ENCODE peak calls at places on chromosomes 16 and 17, in eight cellular contexts. One of them, this sample, is unnamed.

GRCh38 chr17:14749269-14749668 is 448.4 kb downstream of the HS3ST3B1 start:
- DNase-seq in HCT116: no peak
- DNase-seq in SK-N-SH: no peak
- DNase-seq in neural progenitor cell: no peak
- DNase-seq in GM23248: no peak
- DNase-seq in MM.1S: no peak
- DNase-seq in PC-3: no peak
- DNase-seq in GM23338: no peak
- DNase-seq in this sample: no peak

GRCh38 chr17:77375526-77375916 is 234.8 kb downstream of the SEC14L1 start:
- DNase-seq in HCT116: no peak
- DNase-seq in SK-N-SH: no peak
- DNase-seq in neural progenitor cell: no peak
- DNase-seq in GM23248: no peak
- DNase-seq in MM.1S: no peak
- DNase-seq in PC-3: no peak
- DNase-seq in GM23338: no peak
- DNase-seq in this sample: no peak

GRCh38 chr17:17028059-17028877 is 14.0 kb upstream of the MPRIP start:
- DNase-seq in HCT116: peak; percentile 94
- DNase-seq in SK-N-SH: peak; percentile 30
- DNase-seq in neural progenitor cell: peak; percentile 89
- DNase-seq in GM23248: peak; percentile 94
- DNase-seq in MM.1S: no peak
- DNase-seq in PC-3: peak; percentile 100
- DNase-seq in GM23338: peak; percentile 69
- DNase-seq in this sample: no peak

GRCh38 chr17:69250641-69251040 is 22.0 kb upstream of the ABCA10 start:
- DNase-seq in HCT116: no peak
- DNase-seq in SK-N-SH: no peak
- DNase-seq in neural progenitor cell: no peak
- DNase-seq in GM23248: peak; percentile 6
- DNase-seq in MM.1S: no peak
- DNase-seq in PC-3: no peak
- DNase-seq in GM23338: no peak
- DNase-seq in this sample: no peak

GRCh38 chr16:15502041-15502725 is 67.8 kb downstream of the BMERB1 start:
- DNase-seq in HCT116: peak; percentile 95
- DNase-seq in SK-N-SH: no peak
- DNase-seq in neural progenitor cell: no peak
- DNase-seq in GM23248: peak; percentile 95
- DNase-seq in MM.1S: no peak
- DNase-seq in PC-3: peak; percentile 77
- DNase-seq in GM23338: peak; percentile 26
- DNase-seq in this sample: no peak

GRCh38 chr17:5438716-5439445 is at the start of gene C1QBP:
- DNase-seq in HCT116: peak; percentile 91
- DNase-seq in SK-N-SH: peak; percentile 94
- DNase-seq in neural progenitor cell: peak; percentile 96
- DNase-seq in GM23248: peak; percentile 95
- DNase-seq in MM.1S: peak; percentile 97
- DNase-seq in PC-3: peak; percentile 94
- DNase-seq in GM23338: peak; percentile 96
- DNase-seq in this sample: peak; percentile 96

GRCh38 chr16:73365010-73365409 is 317.1 kb upstream of the ZFHX3 start:
- DNase-seq in HCT116: no peak
- DNase-seq in SK-N-SH: peak; percentile 83
- DNase-seq in neural progenitor cell: no peak
- DNase-seq in GM23248: no peak
- DNase-seq in MM.1S: no peak
- DNase-seq in PC-3: no peak
- DNase-seq in GM23338: no peak
- DNase-seq in this sample: no peak

GRCh38 chr16:5633845-5634440 is 536.3 kb upstream of the EEF2KMT start:
- DNase-seq in HCT116: peak; percentile 18
- DNase-seq in SK-N-SH: peak; percentile 54
- DNase-seq in neural progenitor cell: peak; percentile 77
- DNase-seq in GM23248: peak; percentile 49
- DNase-seq in MM.1S: peak; percentile 47
- DNase-seq in PC-3: peak; percentile 35
- DNase-seq in GM23338: peak; percentile 80
- DNase-seq in this sample: peak; percentile 55

GRCh38 chr16:4743217-4743897 is 9.0 kb downstream of the DNAAF8 start:
- DNase-seq in HCT116: no peak
- DNase-seq in SK-N-SH: no peak
- DNase-seq in neural progenitor cell: no peak
- DNase-seq in GM23248: peak; percentile 30
- DNase-seq in MM.1S: no peak
- DNase-seq in PC-3: no peak
- DNase-seq in GM23338: peak; percentile 43
- DNase-seq in this sample: no peak

GRCh38 chr17:68603663-68604062 is 2.5 kb upstream of the FAM20A start:
- DNase-seq in HCT116: no peak
- DNase-seq in SK-N-SH: no peak
- DNase-seq in neural progenitor cell: no peak
- DNase-seq in GM23248: no peak
- DNase-seq in MM.1S: no peak
- DNase-seq in PC-3: no peak
- DNase-seq in GM23338: no peak
- DNase-seq in this sample: no peak

GRCh38 chr17:45334231-45334630 is 17.4 kb upstream of the MAP3K14 start:
- DNase-seq in HCT116: no peak
- DNase-seq in SK-N-SH: no peak
- DNase-seq in neural progenitor cell: no peak
- DNase-seq in GM23248: no peak
- DNase-seq in MM.1S: no peak
- DNase-seq in PC-3: no peak
- DNase-seq in GM23338: no peak
- DNase-seq in this sample: peak; percentile 65

GRCh38 chr17:18173740-18174139 is 9.9 kb upstream of the ALKBH5 start:
- DNase-seq in HCT116: no peak
- DNase-seq in SK-N-SH: no peak
- DNase-seq in neural progenitor cell: no peak
- DNase-seq in GM23248: no peak
- DNase-seq in MM.1S: no peak
- DNase-seq in PC-3: no peak
- DNase-seq in GM23338: no peak
- DNase-seq in this sample: no peak

GRCh38 chr17:3535253-3535995 is 22.2 kb downstream of the TRPV3 start:
- DNase-seq in HCT116: peak; percentile 76
- DNase-seq in SK-N-SH: peak; percentile 88
- DNase-seq in neural progenitor cell: peak; percentile 86
- DNase-seq in GM23248: peak; percentile 90
- DNase-seq in MM.1S: no peak
- DNase-seq in PC-3: peak; percentile 77
- DNase-seq in GM23338: peak; percentile 91
- DNase-seq in this sample: peak; percentile 25

GRCh38 chr17:19743101-19744100 is 4.7 kb downstream of the ALDH3A1 start:
- DNase-seq in HCT116: no peak
- DNase-seq in SK-N-SH: no peak
- DNase-seq in neural progenitor cell: no peak
- DNase-seq in GM23248: no peak
- DNase-seq in MM.1S: no peak
- DNase-seq in PC-3: no peak
- DNase-seq in GM23338: no peak
- DNase-seq in this sample: no peak
- H2AFZ ChIP-seq in HCT116: no peak overlapping the region
- H2AFZ ChIP-seq in SK-N-SH: no peak overlapping the region
- H2AFZ ChIP-seq in neural progenitor cell: no peak overlapping the region
- H2AFZ ChIP-seq in GM23248: no peak overlapping the region
- H2AFZ ChIP-seq in MM.1S: no peak overlapping the region
- H2AFZ ChIP-seq in PC-3: no peak overlapping the region
- H2AFZ ChIP-seq in GM23338: no peak overlapping the region
- H2AFZ ChIP-seq in this sample: no peak overlapping the region

GRCh38 chr16:180921-181667 is 835 bp downstream of the HBQ1 start:
- DNase-seq in HCT116: peak; percentile 12
- DNase-seq in SK-N-SH: peak; percentile 95
- DNase-seq in neural progenitor cell: peak; percentile 93
- DNase-seq in GM23248: peak; percentile 81
- DNase-seq in MM.1S: peak; percentile 83
- DNase-seq in PC-3: peak; percentile 68
- DNase-seq in GM23338: peak; percentile 92
- DNase-seq in this sample: peak; percentile 76
- TF ChIP-seq EZH2phosphoT487 in HCT116: no peak
- TF ChIP-seq EZH2phosphoT487 in SK-N-SH: no peak
- TF ChIP-seq EZH2phosphoT487 in neural progenitor cell: no peak
- TF ChIP-seq EZH2phosphoT487 in GM23248: no peak
- TF ChIP-seq EZH2phosphoT487 in MM.1S: no peak
- TF ChIP-seq EZH2phosphoT487 in PC-3: no peak
- TF ChIP-seq EZH2phosphoT487 in GM23338: no peak
- TF ChIP-seq EZH2phosphoT487 in this sample: no peak

DNA sequence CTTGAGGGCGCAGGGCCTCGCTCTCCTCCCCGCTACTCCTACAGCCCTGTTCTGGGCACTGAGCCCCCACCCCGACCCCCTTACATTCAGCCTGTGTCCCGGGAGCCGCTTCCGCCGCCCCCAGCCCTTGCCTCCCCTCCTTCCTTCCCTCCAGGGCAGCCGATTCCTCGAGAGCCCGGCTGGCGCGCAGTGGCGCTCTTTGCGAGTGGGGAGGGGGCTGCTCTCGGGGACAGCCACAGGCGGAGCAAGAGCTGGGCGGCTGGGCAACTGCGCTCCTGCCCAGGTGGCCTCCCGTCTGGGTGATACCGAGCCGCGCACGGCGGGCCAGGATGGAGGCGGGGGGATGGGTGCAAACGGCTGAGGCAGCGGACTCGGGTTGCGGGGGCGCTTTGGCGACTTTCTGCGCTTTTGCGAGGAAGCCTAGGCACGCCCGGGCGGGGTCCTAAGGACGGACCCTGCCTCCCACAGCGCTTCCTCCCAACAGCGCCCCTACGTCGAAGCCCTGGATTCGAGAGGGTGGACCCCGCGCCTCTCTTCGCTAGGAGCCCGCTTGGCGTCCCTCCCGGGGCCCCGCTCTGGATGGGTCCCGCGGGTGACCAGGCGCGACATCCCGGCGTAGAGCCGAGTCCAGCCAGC is 1.3 kb downstream of the MMP15 start:
- DNase-seq in HCT116: no peak
- DNase-seq in SK-N-SH: peak; percentile 72
- DNase-seq in neural progenitor cell: peak; percentile 66
- DNase-seq in GM23248: no peak
- DNase-seq in MM.1S: no peak
- DNase-seq in PC-3: no peak
- DNase-seq in GM23338: peak; percentile 52
- DNase-seq in this sample: no peak
- H2AFZ ChIP-seq in HCT116: no peak overlapping the region
- H2AFZ ChIP-seq in SK-N-SH: no peak overlapping the region
- H2AFZ ChIP-seq in neural progenitor cell: peak overlapping the region; percentile 27
- H2AFZ ChIP-seq in GM23248: peak overlapping the region; percentile 57
- H2AFZ ChIP-seq in MM.1S: peak overlapping the region; percentile 98
- H2AFZ ChIP-seq in PC-3: peak overlapping the region; percentile 84
- H2AFZ ChIP-seq in GM23338: no peak overlapping the region
- H2AFZ ChIP-seq in this sample: no peak overlapping the region

DNA sequence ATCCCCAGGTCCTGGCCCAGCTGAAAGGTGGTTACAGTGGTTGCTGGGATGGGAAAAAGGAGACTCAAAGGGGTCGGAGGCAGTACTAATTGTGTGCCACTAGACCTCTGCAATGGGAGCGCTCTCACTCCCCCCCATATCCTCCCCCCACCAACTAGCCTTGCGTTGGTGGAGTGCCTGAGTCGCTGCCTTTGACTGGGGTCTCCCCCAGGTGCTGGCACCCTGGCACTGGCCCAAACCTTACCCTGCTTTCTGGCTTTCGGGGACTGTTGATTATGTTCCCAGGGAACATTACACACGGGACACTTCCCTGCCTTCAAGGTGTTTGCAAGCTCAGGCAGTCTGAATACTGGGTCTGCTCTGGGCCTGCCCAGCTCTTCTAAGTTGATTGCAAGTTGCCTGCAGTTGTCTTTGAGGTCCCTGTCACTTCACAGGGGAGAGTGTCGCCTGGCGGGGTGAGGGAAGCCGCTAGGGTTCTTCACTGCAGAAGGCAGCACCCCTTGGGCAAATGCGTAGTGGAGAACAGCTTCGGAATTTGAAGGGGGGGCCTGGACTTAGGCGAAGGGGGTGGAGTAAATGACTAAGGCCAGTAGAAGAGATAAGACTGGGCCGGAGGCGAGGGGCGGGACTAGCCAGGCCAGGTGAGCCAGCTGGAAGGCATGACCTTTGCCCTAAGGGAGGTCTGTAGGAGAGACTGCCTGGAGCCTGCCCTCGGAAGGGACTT is 98.0 kb downstream of the RAB11FIP4 start:
- DNase-seq in HCT116: peak; percentile 31
- DNase-seq in SK-N-SH: no peak
- DNase-seq in neural progenitor cell: peak; percentile 62
- DNase-seq in GM23248: no peak
- DNase-seq in MM.1S: no peak
- DNase-seq in PC-3: peak; percentile 6
- DNase-seq in GM23338: peak; percentile 93
- DNase-seq in this sample: no peak
- TF ChIP-seq EZH2phosphoT487 in HCT116: no peak
- TF ChIP-seq EZH2phosphoT487 in SK-N-SH: no peak
- TF ChIP-seq EZH2phosphoT487 in neural progenitor cell: no peak
- TF ChIP-seq EZH2phosphoT487 in GM23248: no peak
- TF ChIP-seq EZH2phosphoT487 in MM.1S: no peak
- TF ChIP-seq EZH2phosphoT487 in PC-3: no peak
- TF ChIP-seq EZH2phosphoT487 in GM23338: no peak
- TF ChIP-seq EZH2phosphoT487 in this sample: no peak

DNA sequence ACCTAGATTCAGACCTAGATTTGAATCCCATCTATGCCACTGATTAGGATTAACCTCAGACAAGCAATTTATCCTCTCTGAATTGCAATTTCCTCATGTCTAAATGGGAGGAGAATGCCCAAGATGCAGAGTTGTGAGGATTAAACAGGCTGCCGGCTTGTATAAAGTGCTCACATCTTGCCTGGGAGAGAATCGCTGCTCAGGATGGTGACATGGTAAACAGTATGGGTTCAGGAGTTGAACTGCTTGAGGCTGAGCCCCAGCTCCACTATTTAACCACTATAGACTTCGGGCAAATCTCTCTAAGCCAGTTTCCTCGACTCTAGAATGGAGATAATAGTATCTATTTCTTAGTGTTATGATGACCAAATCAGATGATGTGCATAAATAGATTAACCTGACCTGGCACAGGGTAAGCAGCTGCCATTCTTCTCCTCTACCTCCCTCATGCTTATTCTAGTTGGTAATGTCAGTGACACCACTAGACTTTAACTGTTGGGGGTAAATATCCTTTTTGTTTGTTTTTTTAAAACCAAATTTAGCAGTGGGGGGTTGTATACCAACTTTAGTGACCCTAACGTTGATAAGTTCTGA is 732 bp upstream of the RPL27 start:
- DNase-seq in HCT116: no peak
- DNase-seq in SK-N-SH: no peak
- DNase-seq in neural progenitor cell: no peak
- DNase-seq in GM23248: no peak
- DNase-seq in MM.1S: peak; percentile 18
- DNase-seq in PC-3: peak; percentile 9
- DNase-seq in GM23338: no peak
- DNase-seq in this sample: no peak
- H2AFZ ChIP-seq in HCT116: peak overlapping the region; percentile 65
- H2AFZ ChIP-seq in SK-N-SH: peak overlapping the region; percentile 89
- H2AFZ ChIP-seq in neural progenitor cell: peak overlapping the region; percentile 87
- H2AFZ ChIP-seq in GM23248: peak overlapping the region; percentile 83
- H2AFZ ChIP-seq in MM.1S: peak overlapping the region; percentile 39
- H2AFZ ChIP-seq in PC-3: no peak overlapping the region
- H2AFZ ChIP-seq in GM23338: peak overlapping the region; percentile 74
- H2AFZ ChIP-seq in this sample: peak overlapping the region; percentile 86

GRCh38 chr17:73612074-73612473 is 32.2 kb downstream of the SDK2 start:
- DNase-seq in HCT116: no peak
- DNase-seq in SK-N-SH: no peak
- DNase-seq in neural progenitor cell: no peak
- DNase-seq in GM23248: no peak
- DNase-seq in MM.1S: no peak
- DNase-seq in PC-3: no peak
- DNase-seq in GM23338: no peak
- DNase-seq in this sample: peak; percentile 44
- TF ChIP-seq EZH2phosphoT487 in HCT116: no peak
- TF ChIP-seq EZH2phosphoT487 in SK-N-SH: no peak
- TF ChIP-seq EZH2phosphoT487 in neural progenitor cell: no peak
- TF ChIP-seq EZH2phosphoT487 in GM23248: no peak
- TF ChIP-seq EZH2phosphoT487 in MM.1S: no peak
- TF ChIP-seq EZH2phosphoT487 in PC-3: no peak
- TF ChIP-seq EZH2phosphoT487 in GM23338: no peak
- TF ChIP-seq EZH2phosphoT487 in this sample: no peak